ENCODE peak calls at places on chromosomes 1 and 21, in five cellular contexts. One of them, this sample, is unnamed.

GRCh38 chr1:63327417-63328139 is 5.2 kb downstream of the FOXD3 start:
- DNase-seq in CD8-positive, alpha-beta memory T cell: no peak
- DNase-seq in brain microvascular endothelial cell: peak
- DNase-seq in thoracic aorta: no peak
- DNase-seq in cardiac muscle cell: peak
- DNase-seq in this sample: peak

GRCh38 chr1:207672525-207673130 is 27.7 kb downstream of the CR1L start:
- DNase-seq in CD8-positive, alpha-beta memory T cell: no peak
- DNase-seq in brain microvascular endothelial cell: peak
- DNase-seq in thoracic aorta: no peak
- DNase-seq in cardiac muscle cell: no peak
- DNase-seq in this sample: no peak

GRCh38 chr1:41109316-41110263 is 88.1 kb upstream of the SLFNL1 start:
- DNase-seq in CD8-positive, alpha-beta memory T cell: no peak
- DNase-seq in brain microvascular endothelial cell: peak
- DNase-seq in thoracic aorta: no peak
- DNase-seq in cardiac muscle cell: peak
- DNase-seq in this sample: no peak

GRCh38 chr1:204445860-204446412 is 34.3 kb upstream of the PPP1R15B start:
- DNase-seq in CD8-positive, alpha-beta memory T cell: peak
- DNase-seq in brain microvascular endothelial cell: peak
- DNase-seq in thoracic aorta: no peak
- DNase-seq in cardiac muscle cell: peak
- DNase-seq in this sample: peak

GRCh38 chr1:238628130-238628529 is 737.4 kb upstream of the ZP4 start:
- DNase-seq in CD8-positive, alpha-beta memory T cell: no peak
- DNase-seq in brain microvascular endothelial cell: no peak
- DNase-seq in thoracic aorta: no peak
- DNase-seq in cardiac muscle cell: no peak
- DNase-seq in this sample: no peak

GRCh38 chr1:227899141-227899819 is 48.5 kb downstream of the WNT9A start:
- DNase-seq in CD8-positive, alpha-beta memory T cell: no peak
- DNase-seq in brain microvascular endothelial cell: no peak
- DNase-seq in thoracic aorta: no peak
- DNase-seq in cardiac muscle cell: no peak
- DNase-seq in this sample: no peak

GRCh38 chr1:2380816-2381591 is 10.3 kb downstream of the MORN1 start:
- DNase-seq in CD8-positive, alpha-beta memory T cell: peak
- DNase-seq in brain microvascular endothelial cell: no peak
- DNase-seq in thoracic aorta: no peak
- DNase-seq in cardiac muscle cell: no peak
- DNase-seq in this sample: no peak

GRCh38 chr1:9125325-9125724 is 3.6 kb downstream of the GPR157 start:
- DNase-seq in CD8-positive, alpha-beta memory T cell: no peak
- DNase-seq in brain microvascular endothelial cell: no peak
- DNase-seq in thoracic aorta: no peak
- DNase-seq in cardiac muscle cell: no peak
- DNase-seq in this sample: peak

GRCh38 chr1:23561813-23562100 is 2.5 kb upstream of the ID3 start:
- DNase-seq in CD8-positive, alpha-beta memory T cell: no peak
- DNase-seq in brain microvascular endothelial cell: no peak
- DNase-seq in thoracic aorta: no peak
- DNase-seq in cardiac muscle cell: peak
- DNase-seq in this sample: no peak

GRCh38 chr1:65495137-65495536 is 74.7 kb downstream of the LEPR start:
- DNase-seq in CD8-positive, alpha-beta memory T cell: no peak
- DNase-seq in brain microvascular endothelial cell: no peak
- DNase-seq in thoracic aorta: no peak
- DNase-seq in cardiac muscle cell: peak
- DNase-seq in this sample: no peak

GRCh38 chr1:232473319-232473718 is 156.6 kb downstream of the SIPA1L2 start:
- DNase-seq in CD8-positive, alpha-beta memory T cell: no peak
- DNase-seq in brain microvascular endothelial cell: peak
- DNase-seq in thoracic aorta: no peak
- DNase-seq in cardiac muscle cell: peak
- DNase-seq in this sample: no peak

GRCh38 chr1:116448785-116449385 is 75.8 kb downstream of the ATP1A1 start:
- DNase-seq in CD8-positive, alpha-beta memory T cell: no peak
- DNase-seq in brain microvascular endothelial cell: peak
- DNase-seq in thoracic aorta: no peak
- DNase-seq in cardiac muscle cell: peak
- DNase-seq in this sample: no peak

GRCh38 chr1:32765561-32766327 is 51.4 kb downstream of the YARS1 start:
- DNase-seq in CD8-positive, alpha-beta memory T cell: no peak
- DNase-seq in brain microvascular endothelial cell: no peak
- DNase-seq in thoracic aorta: no peak
- DNase-seq in cardiac muscle cell: no peak
- DNase-seq in this sample: no peak

GRCh38 chr21:37626320-37626719 is 259.7 kb downstream of the DYRK1A start:
- DNase-seq in CD8-positive, alpha-beta memory T cell: no peak
- DNase-seq in brain microvascular endothelial cell: no peak
- DNase-seq in thoracic aorta: no peak
- DNase-seq in cardiac muscle cell: no peak
- DNase-seq in this sample: no peak

GRCh38 chr1:168136709-168137514 is at the start of gene GPR161:
- DNase-seq in CD8-positive, alpha-beta memory T cell: no peak
- DNase-seq in brain microvascular endothelial cell: no peak
- DNase-seq in thoracic aorta: no peak
- DNase-seq in cardiac muscle cell: peak
- DNase-seq in this sample: peak

GRCh38 chr1:237281481-237281880 is 239.5 kb downstream of the RYR2 start:
- DNase-seq in CD8-positive, alpha-beta memory T cell: no peak
- DNase-seq in brain microvascular endothelial cell: no peak
- DNase-seq in thoracic aorta: no peak
- DNase-seq in cardiac muscle cell: no peak
- DNase-seq in this sample: no peak

GRCh38 chr1:202858306-202858705 is 30.6 kb downstream of the RABIF start:
- DNase-seq in CD8-positive, alpha-beta memory T cell: no peak
- DNase-seq in brain microvascular endothelial cell: no peak
- DNase-seq in thoracic aorta: no peak
- DNase-seq in cardiac muscle cell: peak
- DNase-seq in this sample: peak

GRCh38 chr1:1175221-1176062 is 1.8 kb downstream of the TTLL10 start:
- DNase-seq in CD8-positive, alpha-beta memory T cell: no peak
- DNase-seq in brain microvascular endothelial cell: no peak
- DNase-seq in thoracic aorta: no peak
- DNase-seq in cardiac muscle cell: no peak
- DNase-seq in this sample: no peak

GRCh38 chr1:30801826-30802198 is 44.2 kb upstream of the LAPTM5 start:
- DNase-seq in CD8-positive, alpha-beta memory T cell: peak
- DNase-seq in brain microvascular endothelial cell: peak
- DNase-seq in thoracic aorta: peak
- DNase-seq in cardiac muscle cell: peak
- DNase-seq in this sample: peak

GRCh38 chr1:35605882-35606182 is 32.7 kb downstream of the TFAP2E start:
- DNase-seq in CD8-positive, alpha-beta memory T cell: no peak
- DNase-seq in brain microvascular endothelial cell: peak
- DNase-seq in thoracic aorta: no peak
- DNase-seq in cardiac muscle cell: peak
- DNase-seq in this sample: no peak

GRCh38 chr1:39833121-39833520 is 44.5 kb upstream of the BMP8B start:
- DNase-seq in CD8-positive, alpha-beta memory T cell: no peak
- DNase-seq in brain microvascular endothelial cell: no peak
- DNase-seq in thoracic aorta: no peak
- DNase-seq in cardiac muscle cell: no peak
- DNase-seq in this sample: no peak

GRCh38 chr1:79042117-79042516 is 35.6 kb upstream of the ADGRL4 start:
- DNase-seq in CD8-positive, alpha-beta memory T cell: no peak
- DNase-seq in brain microvascular endothelial cell: no peak
- DNase-seq in thoracic aorta: no peak
- DNase-seq in cardiac muscle cell: peak
- DNase-seq in this sample: no peak

GRCh38 chr1:200875416-200875815 is 2.6 kb downstream of the GPR25 start:
- DNase-seq in CD8-positive, alpha-beta memory T cell: no peak
- DNase-seq in brain microvascular endothelial cell: no peak
- DNase-seq in thoracic aorta: no peak
- DNase-seq in cardiac muscle cell: no peak
- DNase-seq in this sample: no peak

GRCh38 chr1:86914635-86914997 is at the start of gene HS2ST1:
- DNase-seq in CD8-positive, alpha-beta memory T cell: no peak
- DNase-seq in brain microvascular endothelial cell: no peak
- DNase-seq in thoracic aorta: peak
- DNase-seq in cardiac muscle cell: no peak
- DNase-seq in this sample: no peak

DNA sequence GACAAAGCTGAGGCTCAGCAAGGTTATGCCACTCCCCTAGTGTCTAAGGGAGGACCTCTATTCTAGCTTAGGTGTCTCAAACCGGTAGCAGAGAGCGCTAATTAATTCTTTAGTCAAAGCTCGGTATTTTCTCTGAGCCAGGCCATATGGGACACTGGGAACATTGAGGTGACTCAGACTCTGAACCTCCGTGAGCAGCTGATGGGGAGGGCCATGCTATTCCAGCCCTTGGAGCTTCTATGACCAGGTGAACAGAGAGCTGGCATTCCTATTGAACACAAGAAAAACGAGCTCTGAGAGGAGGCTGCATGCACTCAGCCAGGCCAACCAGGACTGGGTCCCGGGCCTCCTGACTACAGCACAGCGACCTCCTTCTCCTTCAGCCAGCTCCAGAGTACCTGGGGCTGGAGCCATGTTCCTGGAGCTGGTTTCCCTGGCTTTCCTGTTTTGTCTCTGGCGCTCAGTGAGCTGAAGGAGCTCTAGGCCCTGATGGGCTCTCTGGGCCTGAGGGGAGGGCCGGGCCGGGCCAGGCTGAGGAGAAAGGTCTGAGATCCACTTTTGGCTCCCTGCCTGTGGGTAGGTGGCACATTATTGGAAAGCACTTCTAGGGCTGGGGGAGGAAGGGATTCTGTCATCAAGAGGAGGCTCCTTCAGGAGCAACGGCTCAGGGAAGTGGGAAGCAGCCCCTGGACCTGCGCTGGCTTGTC is 37.0 kb downstream of the SLC9A1 start:
- DNase-seq in CD8-positive, alpha-beta memory T cell: no peak
- DNase-seq in brain microvascular endothelial cell: peak
- DNase-seq in thoracic aorta: no peak
- DNase-seq in cardiac muscle cell: no peak
- DNase-seq in this sample: no peak
- H3K27ac ChIP-seq in CD8-positive, alpha-beta memory T cell: no peak
- H3K27ac ChIP-seq in brain microvascular endothelial cell: peak
- H3K27ac ChIP-seq in thoracic aorta: peak
- H3K27ac ChIP-seq in cardiac muscle cell: peak
- H3K27ac ChIP-seq in this sample: peak

DNA sequence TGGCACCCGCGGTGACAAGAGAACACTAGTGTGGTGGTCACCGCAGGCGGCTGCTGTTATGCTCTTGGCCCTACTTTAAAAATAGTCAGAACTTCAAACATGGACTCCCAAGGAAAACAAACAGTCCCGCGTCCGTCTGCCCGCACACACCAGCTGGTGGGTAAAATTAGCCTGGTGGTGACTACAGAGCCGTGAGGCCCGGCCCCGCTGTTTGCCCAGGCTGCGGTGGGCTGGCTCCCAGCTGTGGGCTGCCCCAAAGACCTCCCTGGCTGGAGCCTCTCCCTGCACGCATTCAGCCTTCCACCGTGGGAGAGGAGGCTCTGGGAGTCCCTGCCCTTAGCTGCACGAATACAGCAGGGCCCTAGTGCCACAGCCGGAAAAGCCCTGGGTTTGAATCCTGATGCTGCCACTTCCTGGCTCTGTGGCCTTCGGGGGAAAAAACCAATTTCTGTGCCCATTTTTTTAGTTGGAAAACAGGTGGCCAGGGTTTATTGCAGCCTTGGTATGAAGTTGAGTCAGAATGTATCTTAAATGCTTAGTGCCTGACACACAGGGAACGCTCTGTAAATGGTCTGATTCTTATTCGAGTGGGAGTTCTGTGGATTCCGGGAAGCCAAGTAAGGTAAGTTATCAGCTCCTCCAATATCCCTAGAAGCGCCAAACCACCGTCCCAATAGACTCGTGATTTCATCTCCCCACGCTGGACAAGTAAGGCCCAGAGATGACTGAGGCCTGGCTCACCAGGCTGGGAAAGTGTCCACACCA is 58.2 kb downstream of the ALPL start:
- DNase-seq in CD8-positive, alpha-beta memory T cell: no peak
- DNase-seq in brain microvascular endothelial cell: peak
- DNase-seq in thoracic aorta: no peak
- DNase-seq in cardiac muscle cell: peak
- DNase-seq in this sample: no peak
- H3K27ac ChIP-seq in CD8-positive, alpha-beta memory T cell: no peak
- H3K27ac ChIP-seq in brain microvascular endothelial cell: peak
- H3K27ac ChIP-seq in thoracic aorta: no peak
- H3K27ac ChIP-seq in cardiac muscle cell: no peak
- H3K27ac ChIP-seq in this sample: no peak

GRCh38 chr21:41706678-41707077 is 60.2 kb downstream of the RIPK4 start:
- DNase-seq in CD8-positive, alpha-beta memory T cell: no peak
- DNase-seq in brain microvascular endothelial cell: no peak
- DNase-seq in thoracic aorta: no peak
- DNase-seq in cardiac muscle cell: peak
- DNase-seq in this sample: no peak

GRCh38 chr21:41709166-41709565 is 57.7 kb downstream of the RIPK4 start:
- DNase-seq in CD8-positive, alpha-beta memory T cell: no peak
- DNase-seq in brain microvascular endothelial cell: no peak
- DNase-seq in thoracic aorta: no peak
- DNase-seq in cardiac muscle cell: no peak
- DNase-seq in this sample: no peak

GRCh38 chr21:41705546-41706262 is 61.1 kb downstream of the RIPK4 start:
- DNase-seq in CD8-positive, alpha-beta memory T cell: no peak
- DNase-seq in brain microvascular endothelial cell: no peak
- DNase-seq in thoracic aorta: no peak
- DNase-seq in cardiac muscle cell: no peak
- DNase-seq in this sample: no peak

GRCh38 chr21:41706263-41706639 is 60.6 kb downstream of the RIPK4 start:
- DNase-seq in CD8-positive, alpha-beta memory T cell: no peak
- DNase-seq in brain microvascular endothelial cell: no peak
- DNase-seq in thoracic aorta: no peak
- DNase-seq in cardiac muscle cell: no peak
- DNase-seq in this sample: no peak

GRCh38 chr21:41707231-41707988 is 59.4 kb downstream of the RIPK4 start:
- DNase-seq in CD8-positive, alpha-beta memory T cell: no peak
- DNase-seq in brain microvascular endothelial cell: no peak
- DNase-seq in thoracic aorta: no peak
- DNase-seq in cardiac muscle cell: no peak
- DNase-seq in this sample: no peak
- H3K27ac ChIP-seq in CD8-positive, alpha-beta memory T cell: no peak
- H3K27ac ChIP-seq in brain microvascular endothelial cell: no peak
- H3K27ac ChIP-seq in thoracic aorta: no peak
- H3K27ac ChIP-seq in cardiac muscle cell: no peak
- H3K27ac ChIP-seq in this sample: no peak

DNA sequence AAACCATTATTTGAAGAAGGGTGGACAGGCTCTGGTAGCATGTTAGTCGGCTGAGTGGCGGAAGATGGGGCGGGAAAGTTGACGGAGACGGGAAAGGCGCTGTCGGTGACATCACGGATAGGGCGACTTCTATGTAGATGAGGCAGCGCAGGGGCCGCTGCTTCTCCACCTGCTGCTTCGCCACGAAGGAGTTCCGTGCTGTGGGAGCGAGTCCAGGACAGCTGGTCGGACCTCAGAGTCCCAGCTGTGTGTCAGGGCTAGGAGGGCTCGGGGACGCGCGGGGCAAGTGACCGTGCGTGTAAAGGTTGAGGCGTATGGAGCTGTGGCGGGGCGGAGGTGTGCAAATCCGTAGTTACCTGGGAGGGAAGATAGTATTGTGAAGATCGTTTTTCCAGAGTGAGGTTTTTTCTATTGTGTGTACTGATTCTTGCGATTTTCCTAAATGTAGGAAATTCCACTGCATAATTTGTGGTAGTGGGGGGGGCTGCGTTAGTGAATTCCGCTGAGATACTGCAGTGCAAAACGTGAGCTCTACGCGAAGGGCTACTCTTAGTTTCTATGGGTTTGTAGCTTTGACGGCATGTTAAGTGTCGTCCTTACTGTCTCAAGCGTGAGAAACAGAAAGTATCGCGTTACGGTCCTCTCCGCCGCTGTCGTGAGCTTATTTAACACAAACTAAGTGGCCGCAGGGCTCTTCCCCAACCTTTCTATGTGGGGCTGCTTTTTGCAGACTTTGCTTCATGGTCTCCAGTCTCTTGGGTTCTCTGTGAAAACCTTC is 111.2 kb upstream of the NBPF11 start:
- DNase-seq in CD8-positive, alpha-beta memory T cell: peak
- DNase-seq in brain microvascular endothelial cell: peak
- DNase-seq in thoracic aorta: peak
- DNase-seq in cardiac muscle cell: peak
- DNase-seq in this sample: peak
- H3K27ac ChIP-seq in CD8-positive, alpha-beta memory T cell: peak
- H3K27ac ChIP-seq in brain microvascular endothelial cell: peak
- H3K27ac ChIP-seq in thoracic aorta: no peak
- H3K27ac ChIP-seq in cardiac muscle cell: peak
- H3K27ac ChIP-seq in this sample: no peak

This sample was measured in psoas muscle.